ENCODE peak calls at places on chromosomes 4 and X, in five cellular contexts. B is hepatocyte, U is kidney, N is AG04450, M is H54. Y is an unnamed sample.
A peak's percentile ranks its signal among the peaks of the same experiment; 100 is the strongest.

GRCh38 chr4:44740201-44740600 is 13.8 kb upstream of the GNPDA2 start:
- DNase-seq in B (no peak), U (no peak), M (no peak), N (no peak), Y (no peak)

GRCh38 chr4:163693211-163693610 is 198.7 kb downstream of the TMA16 start:
- DNase-seq in U (no peak), M (no peak), B (no peak), N (peak; percentile 46), Y (no peak)

GRCh38 chr4:98682719-98683118 is 24.3 kb upstream of the TSPAN5 start:
- DNase-seq in M (no peak), U (no peak), N (no peak), B (no peak), Y (peak; percentile 37)

GRCh38 chrX:71541546-71542022 is 8.7 kb downstream of the OGT start:
- DNase-seq in M (no peak), B (no peak), N (no peak), U (no peak), Y (peak; percentile 74)

GRCh38 chrX:29215251-29215650 is 628.0 kb downstream of the IL1RAPL1 start:
- DNase-seq in M (no peak), N (no peak), U (no peak), B (no peak), Y (no peak)

GRCh38 chr4:100907465-100908454 is 389.9 kb upstream of the EMCN start:
- DNase-seq in B (no peak), M (no peak), U (no peak), N (no peak), Y (no peak)

GRCh38 chrX:49712577-49712976 is 16.8 kb upstream of the PAGE1 start:
- DNase-seq in M (no peak), N (no peak), U (no peak), B (no peak), Y (no peak)

GRCh38 chr4:682490-683172 is 6.3 kb downstream of the SLC49A3 start:
- DNase-seq in B (no peak), N (no peak), M (no peak), U (peak; percentile 72), Y (no peak)

GRCh38 chr4:15777697-15778096 is 431 bp upstream of the CD38 start:
- DNase-seq in M (no peak), N (no peak), B (no peak), U (no peak), Y (no peak)

GRCh38 chr4:185792384-185793146 is 19.4 kb downstream of the SORBS2 start:
- DNase-seq in B (peak; percentile 18), U (no peak), N (peak; percentile 89), M (peak; percentile 19), Y (peak; percentile 95)

GRCh38 chr4:185665655-185666054 is 130.3 kb upstream of the PDLIM3 start:
- DNase-seq in U (no peak), M (no peak), B (no peak), N (no peak), Y (no peak)

GRCh38 chrX:18075603-18076002 is 145.1 kb downstream of the BEND2 start:
- DNase-seq in B (no peak), U (no peak), N (no peak), M (no peak), Y (no peak)

GRCh38 chrX:47613082-47613481 is 6.6 kb downstream of the SYN1 start:
- DNase-seq in N (no peak), M (no peak), U (no peak), B (no peak), Y (no peak)

GRCh38 chr4:18106620-18107019 is 85.1 kb upstream of the LCORL start:
- DNase-seq in N (no peak), U (no peak), B (peak; percentile 34), M (no peak), Y (no peak)

GRCh38 chrX:109902665-109903064 is 100.2 kb upstream of the TMEM164 start:
- DNase-seq in N (no peak), B (no peak), M (no peak), U (no peak), Y (no peak)

GRCh38 chrX:75107863-75108509 is 48.1 kb downstream of the ABCB7 start:
- DNase-seq in B (no peak), N (no peak), M (no peak), U (no peak), Y (no peak)

GRCh38 chrX:30906726-30907125 is 17.7 kb upstream of the TAB3 start:
- DNase-seq in U (no peak), B (no peak), N (no peak), M (no peak), Y (peak; percentile 20)

GRCh38 chr4:87304659-87305277 is 17.9 kb downstream of the HSD17B13 start:
- DNase-seq in B (peak; percentile 19), U (no peak), M (no peak), N (peak; percentile 4), Y (no peak)

GRCh38 chrX:40131644-40132376 is 34.1 kb upstream of the BCOR start:
- DNase-seq in U (no peak), N (no peak), B (no peak), M (no peak), Y (no peak)

GRCh38 chr4:20428410-20429160 is 176.9 kb downstream of the SLIT2 start:
- DNase-seq in M (no peak), U (no peak), B (no peak), N (no peak), Y (peak; percentile 24)

GRCh38 chr4:3690576-3691152 is 75.5 kb upstream of the ADRA2C start:
- DNase-seq in B (no peak), N (no peak), M (no peak), U (peak; percentile 49), Y (no peak)

GRCh38 chr4:8274772-8275241 is 5.3 kb downstream of the HTRA3 start:
- DNase-seq in N (peak; percentile 95), B (peak; percentile 92), M (no peak), U (peak; percentile 95), Y (peak; percentile 92)

GRCh38 chr4:112652216-112652615 is 15.3 kb downstream of the LARP7 start:
- DNase-seq in M (no peak), N (no peak), U (no peak), B (no peak), Y (no peak)

GRCh38 chr4:165953181-165953580 is 80.1 kb downstream of the TLL1 start:
- DNase-seq in M (no peak), N (no peak), U (no peak), B (no peak), Y (no peak)

GRCh38 chr4:158353541-158354304 is 143.4 kb downstream of the TMEM144 start:
- DNase-seq in B (no peak), N (no peak), U (no peak), M (no peak), Y (no peak)

GRCh38 chrX:121641560-121641959 is 594.1 kb downstream of the GLUD2 start:
- DNase-seq in U (no peak), M (no peak), N (no peak), B (no peak), Y (peak; percentile 18)

GRCh38 chrX:14832591-14832990 is 40.3 kb downstream of the FANCB start:
- DNase-seq in U (no peak), B (no peak), N (no peak), M (no peak), Y (no peak)

GRCh38 chr4:150579591-150580234 is 2.2 kb upstream of the MAB21L2 start:
- DNase-seq in B (peak; percentile 46), U (peak; percentile 73), M (no peak), N (no peak), Y (peak; percentile 46)

Y was measured in cardiac muscle cell.